ENCODE peak calls at places on chromosomes 4 and X, in ten cellular contexts. One of them, this sample, is unnamed.

GRCh38 chrX:118724352-118724751 is 3.1 kb upstream of the IL13RA1 start:
- DNase-seq in sigmoid colon: no peak
- DNase-seq in upper lobe of left lung: no peak
- DNase-seq in prostate gland: no peak
- DNase-seq in GM23338: no peak
- DNase-seq in K562: no peak
- DNase-seq in breast epithelium: no peak
- DNase-seq in transverse colon: no peak
- DNase-seq in stomach: no peak
- DNase-seq in suprapubic skin: no peak
- DNase-seq in this sample: no peak

GRCh38 chr4:129240816-129241215 is 144.9 kb downstream of the C4orf33 start:
- DNase-seq in breast epithelium: no peak
- DNase-seq in stomach: no peak
- DNase-seq in suprapubic skin: no peak
- DNase-seq in GM23338: no peak
- DNase-seq in sigmoid colon: no peak
- DNase-seq in upper lobe of left lung: no peak
- DNase-seq in transverse colon: no peak
- DNase-seq in K562: no peak
- DNase-seq in prostate gland: no peak
- DNase-seq in this sample: no peak

GRCh38 chr4:6388713-6389112 is 83.7 kb downstream of the PPP2R2C start:
- DNase-seq in suprapubic skin: no peak
- DNase-seq in breast epithelium: no peak
- DNase-seq in transverse colon: no peak
- DNase-seq in prostate gland: no peak
- DNase-seq in K562: no peak
- DNase-seq in sigmoid colon: no peak
- DNase-seq in upper lobe of left lung: no peak
- DNase-seq in stomach: no peak
- DNase-seq in GM23338: no peak
- DNase-seq in this sample: no peak

GRCh38 chr4:184939978-184940377 is 78.3 kb upstream of the HELT start:
- DNase-seq in stomach: no peak
- DNase-seq in upper lobe of left lung: no peak
- DNase-seq in GM23338: no peak
- DNase-seq in suprapubic skin: no peak
- DNase-seq in prostate gland: no peak
- DNase-seq in breast epithelium: no peak
- DNase-seq in transverse colon: no peak
- DNase-seq in sigmoid colon: no peak
- DNase-seq in K562: no peak
- DNase-seq in this sample: no peak

GRCh38 chr4:149987330-149987751 is 90.9 kb upstream of the DCLK2 start:
- DNase-seq in upper lobe of left lung: no peak
- DNase-seq in suprapubic skin: no peak
- DNase-seq in K562: no peak
- DNase-seq in GM23338: no peak
- DNase-seq in transverse colon: no peak
- DNase-seq in prostate gland: no peak
- DNase-seq in breast epithelium: no peak
- DNase-seq in sigmoid colon: no peak
- DNase-seq in stomach: no peak
- DNase-seq in this sample: no peak

GRCh38 chr4:144649646-144650045 is 3.7 kb downstream of the HHIP start:
- DNase-seq in breast epithelium: no peak
- DNase-seq in sigmoid colon: no peak
- DNase-seq in stomach: no peak
- DNase-seq in K562: no peak
- DNase-seq in GM23338: peak; percentile 49
- DNase-seq in suprapubic skin: no peak
- DNase-seq in upper lobe of left lung: no peak
- DNase-seq in prostate gland: no peak
- DNase-seq in transverse colon: no peak
- DNase-seq in this sample: no peak

GRCh38 chr4:77922158-77923094 is 59.8 kb downstream of the MRPL1 start:
- DNase-seq in K562: no peak
- DNase-seq in suprapubic skin: no peak
- DNase-seq in sigmoid colon: no peak
- DNase-seq in transverse colon: no peak
- DNase-seq in upper lobe of left lung: no peak
- DNase-seq in GM23338: no peak
- DNase-seq in prostate gland: no peak
- DNase-seq in breast epithelium: no peak
- DNase-seq in stomach: no peak
- DNase-seq in this sample: no peak

GRCh38 chr4:176435891-176436499 is 116.2 kb downstream of the SPCS3 start:
- DNase-seq in stomach: no peak
- DNase-seq in breast epithelium: no peak
- DNase-seq in prostate gland: no peak
- DNase-seq in transverse colon: no peak
- DNase-seq in K562: no peak
- DNase-seq in upper lobe of left lung: no peak
- DNase-seq in sigmoid colon: no peak
- DNase-seq in suprapubic skin: no peak
- DNase-seq in GM23338: no peak
- DNase-seq in this sample: no peak

GRCh38 chrX:5907202-5907601 is 321.5 kb downstream of the NLGN4X start:
- DNase-seq in stomach: no peak
- DNase-seq in GM23338: peak; percentile 30
- DNase-seq in K562: no peak
- DNase-seq in transverse colon: no peak
- DNase-seq in suprapubic skin: no peak
- DNase-seq in upper lobe of left lung: no peak
- DNase-seq in prostate gland: no peak
- DNase-seq in breast epithelium: no peak
- DNase-seq in sigmoid colon: no peak
- DNase-seq in this sample: no peak

DNA sequence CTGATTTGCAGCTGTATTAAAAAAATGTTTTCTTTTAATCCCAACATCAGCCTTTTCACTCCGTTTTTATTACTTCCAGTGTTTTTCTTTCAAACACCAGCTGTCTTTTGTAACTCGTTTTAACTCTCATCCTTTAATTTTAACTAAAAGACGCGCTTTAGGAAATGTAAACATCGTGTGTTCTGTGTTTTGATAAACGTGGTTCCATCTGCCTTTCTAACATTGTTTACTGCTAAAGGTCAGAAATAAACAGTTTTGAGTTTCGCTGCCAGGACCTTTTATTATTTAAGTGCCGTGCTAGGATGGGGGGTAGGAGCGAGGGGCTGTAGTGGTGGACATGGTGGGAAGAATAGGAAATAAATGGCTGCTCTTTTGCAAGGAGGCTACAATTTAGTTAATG is 1.5 kb downstream of the N4BP2 start:
- DNase-seq in sigmoid colon: no peak
- DNase-seq in GM23338: peak; percentile 11
- DNase-seq in transverse colon: no peak
- DNase-seq in upper lobe of left lung: no peak
- DNase-seq in breast epithelium: no peak
- DNase-seq in stomach: no peak
- DNase-seq in prostate gland: no peak
- DNase-seq in suprapubic skin: no peak
- DNase-seq in K562: peak; percentile 19
- DNase-seq in this sample: no peak
- H3K4me3 ChIP-seq in sigmoid colon: peak overlapping the region; percentile 88
- H3K4me3 ChIP-seq in GM23338: peak overlapping the region; percentile 80
- H3K4me3 ChIP-seq in transverse colon: peak overlapping the region; percentile 88
- H3K4me3 ChIP-seq in upper lobe of left lung: peak overlapping the region; percentile 85
- H3K4me3 ChIP-seq in breast epithelium: peak overlapping the region; percentile 96
- H3K4me3 ChIP-seq in stomach: peak overlapping the region; percentile 69
- H3K4me3 ChIP-seq in prostate gland: peak overlapping the region; percentile 87
- H3K4me3 ChIP-seq in suprapubic skin: peak overlapping the region; percentile 81
- H3K4me3 ChIP-seq in K562: peak overlapping the region; percentile 63
- H3K4me3 ChIP-seq in this sample: peak overlapping the region; percentile 69

GRCh38 chr4:15906024-15906443 is 32.5 kb downstream of the FGFBP1 start:
- DNase-seq in sigmoid colon: no peak
- DNase-seq in prostate gland: peak; percentile 34
- DNase-seq in breast epithelium: peak; percentile 30
- DNase-seq in suprapubic skin: peak; percentile 73
- DNase-seq in stomach: peak; percentile 63
- DNase-seq in K562: peak; percentile 51
- DNase-seq in transverse colon: peak; percentile 84
- DNase-seq in GM23338: peak; percentile 75
- DNase-seq in upper lobe of left lung: peak; percentile 93
- DNase-seq in this sample: peak; percentile 92
- TF ChIP-seq POLR2AphosphoS5 in sigmoid colon: no peak
- TF ChIP-seq POLR2AphosphoS5 in prostate gland: peak; percentile 12
- TF ChIP-seq POLR2AphosphoS5 in breast epithelium: no peak
- TF ChIP-seq POLR2AphosphoS5 in suprapubic skin: peak; percentile 25
- TF ChIP-seq POLR2AphosphoS5 in stomach: peak; percentile 6
- TF ChIP-seq POLR2AphosphoS5 in K562: no peak
- TF ChIP-seq POLR2AphosphoS5 in transverse colon: no peak
- TF ChIP-seq POLR2AphosphoS5 in GM23338: no peak
- TF ChIP-seq POLR2AphosphoS5 in upper lobe of left lung: peak; percentile 49
- TF ChIP-seq POLR2AphosphoS5 in this sample: peak; percentile 64

GRCh38 chrX:121333942-121334341 is 286.5 kb downstream of the GLUD2 start:
- DNase-seq in breast epithelium: no peak
- DNase-seq in suprapubic skin: no peak
- DNase-seq in GM23338: peak; percentile 33
- DNase-seq in upper lobe of left lung: no peak
- DNase-seq in stomach: no peak
- DNase-seq in prostate gland: no peak
- DNase-seq in K562: no peak
- DNase-seq in sigmoid colon: no peak
- DNase-seq in transverse colon: no peak
- DNase-seq in this sample: no peak
- TF ChIP-seq CTCF in breast epithelium: no peak
- TF ChIP-seq CTCF in suprapubic skin: no peak
- TF ChIP-seq CTCF in GM23338: peak; percentile 47
- TF ChIP-seq CTCF in upper lobe of left lung: no peak
- TF ChIP-seq CTCF in stomach: no peak
- TF ChIP-seq CTCF in prostate gland: no peak
- TF ChIP-seq CTCF in K562: no peak
- TF ChIP-seq CTCF in sigmoid colon: no peak
- TF ChIP-seq CTCF in transverse colon: no peak
- TF ChIP-seq CTCF in this sample: no peak

DNA sequence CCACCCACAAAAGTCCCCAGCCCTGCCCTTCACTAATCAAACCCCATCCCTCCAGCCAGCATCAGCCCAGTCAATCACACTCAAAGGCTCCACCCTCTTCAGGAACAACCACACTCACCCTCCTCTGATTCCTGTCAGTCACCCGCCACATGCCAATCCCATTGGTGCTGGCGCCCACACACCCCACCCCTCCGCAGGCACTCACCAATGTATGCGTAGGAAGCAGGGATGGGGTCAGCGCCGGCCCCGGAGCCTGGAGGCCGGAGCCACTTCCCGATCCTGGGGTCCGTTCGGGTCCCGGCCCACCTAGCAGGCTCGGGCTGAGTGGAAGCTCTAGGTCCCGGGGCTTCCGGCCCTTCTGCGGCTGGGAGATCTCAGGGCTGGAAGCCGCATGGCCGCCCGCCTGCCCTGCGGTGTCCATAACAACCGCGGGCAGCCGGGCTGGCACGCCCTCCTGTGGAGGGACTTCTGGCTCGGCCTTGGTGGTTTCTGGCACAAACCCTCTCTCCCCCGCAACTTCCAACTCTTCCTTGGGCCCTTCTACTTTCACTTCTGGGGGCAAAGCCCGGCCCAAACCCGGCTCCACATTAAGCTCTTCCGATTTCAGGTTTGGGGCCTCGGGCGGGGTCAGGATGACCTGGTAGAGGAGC is 7.9 kb upstream of the CFP start:
- DNase-seq in transverse colon: peak; percentile 28
- DNase-seq in suprapubic skin: no peak
- DNase-seq in sigmoid colon: no peak
- DNase-seq in upper lobe of left lung: peak; percentile 87
- DNase-seq in breast epithelium: no peak
- DNase-seq in K562: no peak
- DNase-seq in GM23338: peak; percentile 72
- DNase-seq in stomach: peak; percentile 37
- DNase-seq in prostate gland: no peak
- DNase-seq in this sample: peak; percentile 86
- H3K4me3 ChIP-seq in transverse colon: no peak overlapping the region
- H3K4me3 ChIP-seq in suprapubic skin: peak overlapping the region; percentile 7
- H3K4me3 ChIP-seq in sigmoid colon: no peak overlapping the region
- H3K4me3 ChIP-seq in upper lobe of left lung: peak overlapping the region; percentile 35
- H3K4me3 ChIP-seq in breast epithelium: no peak overlapping the region
- H3K4me3 ChIP-seq in K562: no peak overlapping the region
- H3K4me3 ChIP-seq in GM23338: peak overlapping the region; percentile 39
- H3K4me3 ChIP-seq in stomach: peak overlapping the region; percentile 24
- H3K4me3 ChIP-seq in prostate gland: no peak overlapping the region
- H3K4me3 ChIP-seq in this sample: no peak overlapping the region

GRCh38 chrX:107673933-107674479 is 45.7 kb downstream of the PRPS1 start:
- DNase-seq in breast epithelium: peak; percentile 92
- DNase-seq in upper lobe of left lung: peak; percentile 40
- DNase-seq in transverse colon: peak; percentile 88
- DNase-seq in prostate gland: peak; percentile 69
- DNase-seq in stomach: peak; percentile 87
- DNase-seq in GM23338: peak; percentile 36
- DNase-seq in sigmoid colon: peak; percentile 93
- DNase-seq in K562: peak; percentile 50
- DNase-seq in suprapubic skin: peak; percentile 96
- DNase-seq in this sample: peak; percentile 97
- TF ChIP-seq POLR2AphosphoS5 in breast epithelium: no peak
- TF ChIP-seq POLR2AphosphoS5 in upper lobe of left lung: peak; percentile 91
- TF ChIP-seq POLR2AphosphoS5 in transverse colon: peak; percentile 52
- TF ChIP-seq POLR2AphosphoS5 in prostate gland: peak; percentile 41
- TF ChIP-seq POLR2AphosphoS5 in stomach: peak; percentile 86
- TF ChIP-seq POLR2AphosphoS5 in GM23338: no peak
- TF ChIP-seq POLR2AphosphoS5 in sigmoid colon: peak; percentile 55
- TF ChIP-seq POLR2AphosphoS5 in K562: no peak
- TF ChIP-seq POLR2AphosphoS5 in suprapubic skin: no peak
- TF ChIP-seq POLR2AphosphoS5 in this sample: peak; percentile 97

This sample was measured in spleen.